ENCODE peak calls at places on chromosomes 1 and 21, in ten cellular contexts. S, M, I, H, T, W, U, K, E and X are unnamed samples.

GRCh38 chr1:94156226-94156625 is 35.3 kb upstream of the ABCA4 start:
- DNase-seq in S (no peak), M (no peak), I (no peak), H (no peak), T (peak; percentile 57), W (no peak), U (peak; percentile 45), K (no peak), E (no peak), X (no peak)

GRCh38 chr1:95924684-95925083 is 690.7 kb downstream of the RWDD3 start:
- DNase-seq in S (no peak), M (no peak), I (no peak), H (no peak), T (no peak), W (no peak), U (no peak), K (no peak), E (no peak), X (no peak)

GRCh38 chr1:30111431-30111830 is 612.0 kb downstream of the MATN1 start:
- DNase-seq in S (no peak), M (no peak), I (no peak), H (peak; percentile 11), T (peak; percentile 52), W (no peak), U (peak; percentile 30), K (no peak), E (peak; percentile 38), X (no peak)

GRCh38 chr1:107544285-107544684 is 403.4 kb downstream of the NTNG1 start:
- DNase-seq in S (no peak), M (no peak), I (peak; percentile 57), H (no peak), T (no peak), W (no peak), U (no peak), K (no peak), E (no peak), X (no peak)

GRCh38 chr1:185138146-185138545 is 18.6 kb downstream of the TRMT1L start:
- DNase-seq in S (no peak), M (no peak), I (no peak), H (no peak), T (no peak), W (no peak), U (no peak), K (no peak), E (no peak), X (no peak)

GRCh38 chr1:1597275-1597930 is 2.5 kb downstream of the FNDC10 start:
- DNase-seq in S (no peak), M (no peak), I (no peak), H (peak; percentile 58), T (no peak), W (no peak), U (peak; percentile 31), K (no peak), E (no peak), X (no peak)

GRCh38 chr1:57072775-57073174 is 107.0 kb upstream of the C8B start:
- DNase-seq in S (no peak), M (no peak), I (no peak), H (no peak), T (no peak), W (no peak), U (peak; percentile 6), K (no peak), E (no peak), X (no peak)

GRCh38 chr1:55812281-55812680 is 597.1 kb upstream of the USP24 start:
- DNase-seq in S (no peak), M (no peak), I (no peak), H (no peak), T (peak; percentile 46), W (no peak), U (peak; percentile 56), K (no peak), E (no peak), X (no peak)

GRCh38 chr1:40634901-40635655 is 30.4 kb downstream of the RIMS3 start:
- DNase-seq in S (no peak), M (no peak), I (no peak), H (no peak), T (peak; percentile 18), W (no peak), U (peak; percentile 57), K (no peak), E (no peak), X (no peak)

GRCh38 chr1:164702216-164702615 is 143.2 kb downstream of the PBX1 start:
- DNase-seq in S (no peak), M (no peak), I (no peak), H (no peak), T (no peak), W (no peak), U (peak; percentile 66), K (no peak), E (no peak), X (no peak)

GRCh38 chr1:229158317-229159294 is 112.3 kb upstream of the RAB4A start:
- DNase-seq in S (no peak), M (no peak), I (no peak), H (peak; percentile 94), T (no peak), W (no peak), U (peak; percentile 6), K (no peak), E (no peak), X (no peak)

GRCh38 chr21:35581640-35582039 is 478.7 kb downstream of the SETD4 start:
- DNase-seq in S (no peak), M (no peak), I (no peak), H (no peak), T (no peak), W (no peak), U (no peak), K (peak; percentile 3), E (no peak), X (no peak)

GRCh38 chr1:177309884-177310283 is 139.1 kb downstream of the BRINP2 start:
- DNase-seq in S (no peak), M (no peak), I (no peak), H (no peak), T (no peak), W (no peak), U (no peak), K (no peak), E (no peak), X (no peak)

GRCh38 chr1:3501856-3502665 is 47.6 kb downstream of the ARHGEF16 start:
- DNase-seq in S (no peak), M (peak; percentile 14), I (peak; percentile 12), H (no peak), T (peak; percentile 54), W (no peak), U (peak; percentile 26), K (peak; percentile 71), E (no peak), X (no peak)

GRCh38 chr1:172287207-172287606 is 133.3 kb upstream of the C1orf105 start:
- DNase-seq in S (no peak), M (no peak), I (no peak), H (no peak), T (peak; percentile 76), W (no peak), U (peak; percentile 77), K (no peak), E (peak; percentile 10), X (no peak)